ENCODE peak calls at places on chromosomes 4 and X, in four cellular contexts. K is neuronal stem cell, B is mesendoderm, M is H1. U is an unnamed sample. For H3K79me1, the result is how much of the 10 kb centered on the place peaks cover.

GRCh38 chr4:48187813-48188212 is 53.8 kb upstream of the TXK start:
- DNase-seq in K (no peak), B (peak), M (no peak), U (no peak)

GRCh38 chr4:8647626-8648025 is 55.1 kb downstream of the CPZ start:
- DNase-seq in K (no peak), B (no peak), M (peak), U (peak)

GRCh38 chrX:47078129-47079043 is at the start of gene RGN:
- DNase-seq in K (peak), B (peak), M (peak), U (peak)

GRCh38 chr4:39048291-39048690 is 13.7 kb upstream of the KLHL5 start:
- DNase-seq in K (no peak), B (no peak), M (no peak), U (no peak)

GRCh38 chr4:74848774-74849173 is 54.5 kb upstream of the BTC start:
- DNase-seq in K (no peak), B (no peak), M (no peak), U (no peak)

GRCh38 chr4:182478475-182478874 is 235.3 kb downstream of the TENM3 start:
- DNase-seq in K (no peak), B (peak), M (no peak), U (no peak)

GRCh38 chr4:122783301-122784215 is 43.1 kb upstream of the FGF2 start:
- DNase-seq in K (peak), B (peak), M (peak), U (peak)

GRCh38 chrX:117743469-117744251 is 372.9 kb downstream of the KLHL13 start:
- DNase-seq in K (no peak), B (peak), M (no peak), U (peak)

GRCh38 chr4:80361329-80361900 is 25.9 kb downstream of the CFAP299 start:
- DNase-seq in K (no peak), B (peak), M (no peak), U (no peak)

GRCh38 chrX:20432048-20432447 is 165.3 kb upstream of the RPS6KA3 start:
- DNase-seq in K (no peak), B (no peak), M (no peak), U (no peak)

GRCh38 chrX:22538581-22538980 is 265.9 kb downstream of the CBLL2 start:
- DNase-seq in K (no peak), B (peak), M (no peak), U (no peak)

GRCh38 chrX:2697741-2698294 is 6.7 kb downstream of the CD99 start:
- DNase-seq in K (no peak), B (no peak), M (no peak), U (no peak)

GRCh38 chrX:93673869-93674271 is at the start of gene FAM133A:
- DNase-seq in K (no peak), B (no peak), M (no peak), U (no peak)

GRCh38 chrX:41086627-41086932 is 1.3 kb downstream of the USP9X start:
- DNase-seq in K (no peak), B (no peak), M (no peak), U (no peak)

GRCh38 chrX:71541546-71542022 is 8.7 kb downstream of the OGT start:
- DNase-seq in K (no peak), B (no peak), M (no peak), U (no peak)

GRCh38 chr4:156598138-156598681 is 373.4 kb downstream of the PDGFC start:
- DNase-seq in K (no peak), B (no peak), M (no peak), U (no peak)

GRCh38 chr4:13910556-13910955 is 283.0 kb upstream of the BOD1L1 start:
- DNase-seq in K (no peak), B (no peak), M (no peak), U (no peak)

GRCh38 chr4:76213415-76214268 is at the start of gene SCARB2:
- DNase-seq in K (peak), B (peak), M (peak), U (peak)

GRCh38 chrX:18951032-18951431 is 32.9 kb downstream of the PHKA2 start:
- DNase-seq in K (no peak), B (peak), M (no peak), U (no peak)

GRCh38 chr4:5036239-5036638 is 15.0 kb upstream of the STK32B start:
- DNase-seq in K (no peak), B (peak), M (no peak), U (no peak)

GRCh38 chr4:39357002-39357401 is 9.2 kb downstream of the RFC1 start:
- DNase-seq in K (no peak), B (no peak), M (no peak), U (no peak)

GRCh38 chrX:70313503-70313902 is 23.6 kb downstream of the KIF4A start:
- DNase-seq in K (no peak), B (no peak), M (no peak), U (no peak)

GRCh38 chrX:129115104-129115503 is 408.2 kb downstream of the SMARCA1 start:
- DNase-seq in K (no peak), B (peak), M (peak), U (peak)

GRCh38 chr4:22500831-22501714 is 14.8 kb downstream of the ADGRA3 start:
- DNase-seq in K (no peak), B (peak), M (no peak), U (no peak)

GRCh38 chrX:150504399-150505186 is 63.8 kb upstream of the MTM1 start:
- DNase-seq in K (no peak), B (no peak), M (no peak), U (no peak)

GRCh38 chrX:78103001-78103634 is 930 bp upstream of the PGK1 start:
- DNase-seq in K (no peak), B (no peak), M (no peak), U (no peak)
- H4K8ac ChIP-seq in K (no peak), B (no peak), M (no peak), U (no peak)

DNA sequence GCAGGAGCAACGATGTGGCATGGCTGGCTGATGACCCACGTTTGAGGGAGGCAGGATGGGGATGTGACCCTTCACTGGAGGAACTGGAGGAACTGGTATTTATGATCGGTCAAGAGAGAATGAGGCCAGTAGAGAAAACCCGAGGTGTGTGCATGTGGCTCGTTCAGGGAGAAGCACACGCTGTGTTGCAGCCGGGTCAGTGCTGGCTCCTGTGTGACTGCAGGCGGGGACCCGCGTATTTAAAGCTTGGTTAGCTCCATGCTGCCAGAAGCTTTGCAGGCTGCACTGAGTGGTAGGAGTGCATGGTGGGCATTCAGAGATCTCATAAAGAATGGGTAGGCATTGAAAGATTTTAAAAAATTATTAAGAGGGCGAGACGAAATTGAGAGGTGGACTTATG is 52.1 kb downstream of the NELFA start:
- DNase-seq in K (no peak), B (no peak), M (no peak), U (no peak)
- H3K79me1 ChIP-seq in K (under half), B (under half), M (under half), U (under half)

DNA sequence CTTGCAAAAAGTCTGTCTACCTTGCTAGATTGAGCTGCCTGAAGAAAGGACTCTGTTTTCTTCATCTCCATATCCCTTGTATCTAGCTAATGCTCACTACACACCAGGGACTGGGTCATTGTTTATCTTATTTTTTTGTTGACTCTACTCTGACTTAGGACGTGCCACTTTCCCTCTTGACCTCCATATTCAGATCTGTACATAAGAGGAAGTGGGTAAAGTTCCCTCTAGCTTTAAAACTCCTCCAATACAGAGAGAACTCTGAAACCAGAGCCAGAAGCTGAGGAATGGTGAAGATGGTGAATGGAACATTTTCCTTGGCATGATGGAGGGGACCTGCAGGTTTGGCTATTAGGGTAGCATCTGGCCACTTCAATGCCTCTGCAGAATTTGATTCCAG is 2026.1 kb upstream of the TENM3 start:
- DNase-seq in K (no peak), B (no peak), M (no peak), U (no peak)
- H4K8ac ChIP-seq in K (no peak), B (no peak), M (no peak), U (no peak)

DNA sequence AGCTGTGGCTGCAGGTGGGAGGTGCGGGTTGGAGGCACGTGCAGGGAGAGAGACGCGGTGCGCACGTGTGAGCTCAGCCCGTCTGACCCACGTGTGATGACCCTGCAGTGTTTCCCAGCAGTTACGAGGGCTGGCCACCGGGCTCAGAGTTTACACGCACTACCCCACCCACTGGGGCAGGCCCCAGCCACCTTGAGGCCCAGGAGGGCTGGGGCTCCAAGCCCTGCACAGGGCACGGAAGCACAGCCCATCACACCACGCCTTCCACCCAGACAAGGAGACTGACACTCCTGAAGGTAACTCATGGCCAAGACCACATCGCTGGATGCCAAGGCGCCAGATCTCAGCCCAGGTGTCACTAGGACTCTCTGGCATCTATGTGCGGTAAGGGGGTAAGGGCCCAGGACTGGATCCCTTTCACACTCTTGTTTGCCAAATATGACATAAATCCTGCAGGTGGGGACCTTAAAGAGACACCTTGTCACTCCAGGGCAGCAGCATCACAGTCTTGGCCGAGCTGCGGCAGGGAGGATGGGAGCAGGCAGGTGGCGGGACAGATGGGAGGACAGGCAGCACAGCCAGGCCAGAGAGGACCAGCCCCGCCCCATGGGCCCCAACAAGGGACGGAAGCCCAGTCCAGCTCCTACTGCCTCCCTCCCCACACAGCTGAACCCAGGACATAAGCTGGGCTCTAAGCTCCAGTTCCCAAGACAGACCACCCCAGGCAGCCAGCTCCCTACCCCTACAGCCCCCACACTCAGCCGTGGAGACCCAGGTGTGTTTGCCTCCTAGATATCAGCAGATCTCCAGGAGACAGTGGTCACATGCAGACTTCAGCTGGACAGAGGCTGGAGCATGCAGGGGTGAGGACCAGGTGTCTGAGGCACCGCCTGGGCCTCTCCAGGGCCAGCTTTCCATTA is 56.8 kb downstream of the ZFYVE28 start:
- DNase-seq in K (no peak), B (no peak), M (no peak), U (no peak)
- H3K79me1 ChIP-seq in K (under half), B (under half), M (under half), U (under half)

GRCh38 chr4:53963336-53963735 is 101.1 kb downstream of the CHIC2 start:
- DNase-seq in K (no peak), B (no peak), M (no peak), U (no peak)
- H4K8ac ChIP-seq in K (no peak), B (no peak), M (no peak), U (no peak)

GRCh38 chr4:169727616-169728015 is 30.1 kb downstream of the HPF1 start:
- DNase-seq in K (no peak), B (no peak), M (no peak), U (no peak)
- H3K79me1 ChIP-seq in K (under half), B (under half), M (under half), U (under half)

GRCh38 chr4:17680559-17680958 is 66.1 kb downstream of the MED28 start:
- DNase-seq in K (no peak), B (no peak), M (no peak), U (no peak)

GRCh38 chr4:17681921-17682566 is 67.6 kb downstream of the MED28 start:
- DNase-seq in K (no peak), B (no peak), M (no peak), U (no peak)

DNA sequence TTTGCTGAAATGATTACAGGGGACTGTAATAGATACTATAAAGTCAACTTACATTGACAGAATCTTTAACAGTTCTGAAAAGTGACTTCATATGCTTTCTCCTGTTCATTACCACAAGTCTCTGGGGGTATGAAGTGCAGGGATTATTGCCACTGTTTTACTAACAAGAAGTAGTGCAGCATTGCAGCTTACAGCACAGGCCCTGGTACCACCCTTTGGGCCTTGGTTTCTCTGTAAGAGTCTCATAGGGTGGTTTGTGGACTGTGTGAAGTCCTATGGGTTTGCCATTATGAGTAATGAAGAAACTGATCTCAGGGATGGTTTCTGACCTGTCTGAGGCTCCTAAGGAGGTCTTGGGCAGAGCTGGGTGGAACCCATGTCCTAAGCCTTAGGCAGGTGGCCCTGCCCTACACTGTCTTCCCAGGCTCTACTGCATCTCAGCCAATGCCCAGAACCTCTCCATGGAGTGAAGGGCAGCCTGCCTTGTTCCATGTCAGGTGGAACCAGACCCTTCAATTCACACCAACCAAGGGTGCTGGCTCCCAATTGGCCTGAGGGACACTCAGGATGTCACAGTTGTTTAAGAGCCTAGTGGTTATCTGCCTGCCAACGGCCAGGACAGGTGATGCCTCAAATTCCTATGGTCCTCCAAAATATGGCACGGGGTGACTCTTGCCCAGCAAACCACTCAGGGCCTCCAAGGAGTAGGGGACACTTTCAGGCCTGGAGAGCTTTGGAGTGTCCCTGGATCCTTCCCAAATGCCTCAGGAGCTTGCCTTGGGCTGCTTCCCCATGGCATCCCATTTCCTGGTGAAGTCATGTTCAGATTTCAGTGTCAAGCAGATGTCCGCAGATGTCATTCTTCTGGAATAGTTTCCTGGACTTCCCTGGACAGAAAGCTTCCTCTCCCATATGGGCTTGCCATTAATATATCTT is 66.8 kb downstream of the MED28 start:
- DNase-seq in K (no peak), B (no peak), M (no peak), U (no peak)
- H4K8ac ChIP-seq in K (no peak), B (no peak), M (no peak), U (no peak)

DNA sequence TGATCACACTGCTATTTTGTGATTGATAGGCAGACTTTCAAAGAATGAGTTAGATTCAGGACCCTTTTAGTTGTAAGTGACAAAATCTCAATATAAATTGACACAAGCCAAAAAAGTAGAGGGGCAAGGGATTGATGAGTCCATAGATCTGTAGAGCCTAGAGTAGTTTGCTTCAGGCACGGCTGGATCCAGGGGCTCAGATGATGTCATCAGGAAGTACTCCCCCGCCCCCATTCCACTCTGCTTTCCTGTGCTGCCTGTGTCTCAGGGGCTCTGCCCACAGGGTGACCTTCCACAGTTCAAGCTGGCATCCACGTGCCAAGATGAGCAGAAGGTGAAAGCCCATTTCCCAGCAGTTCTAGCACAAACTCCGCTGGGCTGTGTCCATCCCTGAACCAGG is 13.6 kb downstream of the WFS1 start:
- DNase-seq in K (no peak), B (no peak), M (no peak), U (no peak)
- H3K79me1 ChIP-seq in K (under half), B (under half), M (under half), U (under half)

DNA sequence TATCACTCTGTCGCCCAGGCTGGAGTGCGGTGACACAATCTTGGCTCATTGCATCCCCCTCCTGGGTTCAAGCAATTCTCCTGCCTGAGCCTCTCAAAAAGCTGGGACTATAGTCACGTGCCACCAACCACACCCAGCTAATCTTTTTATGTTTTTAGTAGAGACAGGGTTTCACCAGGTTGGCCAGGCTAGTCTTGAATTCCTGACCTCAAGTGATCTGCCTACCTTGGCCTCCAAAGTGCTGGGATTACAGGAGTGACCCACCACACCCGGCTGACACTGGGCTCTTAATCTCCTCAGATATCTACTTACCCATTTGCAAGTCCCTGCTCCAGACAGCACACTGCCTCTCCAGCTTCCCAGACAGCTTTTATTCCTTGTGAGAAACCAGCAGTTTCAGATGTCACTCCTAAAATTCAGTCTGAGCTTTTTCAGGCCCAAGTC is 86.8 kb upstream of the SLC34A2 start:
- DNase-seq in K (no peak), B (peak), M (no peak), U (no peak)
- H4K8ac ChIP-seq in K (no peak), B (no peak), M (no peak), U (no peak)

DNA sequence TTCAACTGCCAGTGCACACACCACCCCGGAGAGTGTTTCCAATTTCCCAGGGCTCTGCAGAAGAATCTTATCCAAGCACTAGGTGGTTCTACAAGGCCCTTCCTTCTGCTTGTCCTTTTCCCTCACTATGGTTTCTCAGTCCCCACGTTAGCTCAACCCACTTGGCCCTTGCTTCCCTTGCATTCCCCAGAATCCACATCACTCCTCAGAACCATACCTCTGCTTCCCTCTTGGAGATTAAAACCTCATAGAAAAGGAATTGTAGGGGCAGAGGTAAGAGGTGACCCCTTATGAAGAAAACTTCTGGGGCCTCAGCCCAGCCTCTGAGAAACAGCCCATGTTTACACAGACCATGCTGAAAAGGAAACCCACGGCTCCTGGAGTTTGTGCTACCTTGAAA is 42.4 kb downstream of the TSPAN5 start:
- DNase-seq in K (no peak), B (no peak), M (no peak), U (no peak)
- H3K79me1 ChIP-seq in K (under half), B (under half), M (under half), U (under half)

U was measured in H9.